ENCODE peak calls at places on chromosomes 7 and 10, in six cellular contexts. C is Caco-2, N is GM12864, F is uterus, P is IMR-90, D is spleen. U is an unnamed sample.

GRCh38 chr10:42979181-42979580 is 97.7 kb upstream of the RET start:
- DNase-seq in D (no peak), P (no peak), C (peak), N (no peak), F (no peak), U (no peak)

GRCh38 chr10:35471455-35471854 is 133.7 kb upstream of the GJD4 start:
- DNase-seq in P (no peak), N (no peak), D (no peak), C (no peak), F (no peak), U (no peak)

GRCh38 chr10:124088944-124089343 is 4.5 kb downstream of the CHST15 start:
- DNase-seq in D (no peak), C (no peak), P (no peak), F (no peak), N (no peak), U (no peak)

GRCh38 chr10:119119400-119119799 is 15.5 kb downstream of the DENND10 start:
- DNase-seq in F (no peak), C (no peak), P (no peak), D (no peak), N (no peak), U (no peak)

GRCh38 chr7:93053946-93054943 is 63.5 kb downstream of the SAMD9 start:
- DNase-seq in D (no peak), C (no peak), F (no peak), P (no peak), N (no peak), U (no peak)

GRCh38 chr10:124563320-124563719 is 101.7 kb downstream of the LHPP start:
- DNase-seq in P (no peak), D (no peak), C (no peak), N (no peak), F (no peak), U (no peak)

GRCh38 chr10:60266513-60266912 is 123.2 kb downstream of the ANK3 start:
- DNase-seq in P (no peak), D (no peak), F (no peak), N (no peak), C (no peak), U (no peak)

GRCh38 chr7:22677680-22678079 is 49.3 kb upstream of the IL6 start:
- DNase-seq in C (no peak), P (no peak), D (no peak), F (no peak), N (no peak), U (no peak)

GRCh38 chr10:129511758-129512157 is 44.7 kb downstream of the MGMT start:
- DNase-seq in D (peak), C (no peak), F (no peak), P (no peak), N (no peak), U (no peak)

GRCh38 chr10:72898616-72899015 is 5.1 kb downstream of the OIT3 start:
- DNase-seq in P (no peak), N (no peak), C (no peak), D (no peak), F (no peak), U (no peak)

GRCh38 chr10:64062793-64063192 is 541.6 kb downstream of the REEP3 start:
- DNase-seq in N (no peak), P (no peak), D (no peak), F (no peak), C (no peak), U (no peak)

GRCh38 chr10:28897617-28898464 is 220.5 kb downstream of the BAMBI start:
- DNase-seq in F (no peak), P (no peak), D (no peak), N (no peak), C (no peak), U (no peak)

GRCh38 chr10:61961278-61961677 is 59.8 kb downstream of the ARID5B start:
- DNase-seq in N (peak), D (no peak), F (no peak), P (no peak), C (no peak), U (no peak)

GRCh38 chr7:136134503-136134902 is 157.3 kb upstream of the MTPN start:
- DNase-seq in C (no peak), D (no peak), P (peak), F (no peak), N (no peak), U (no peak)
- TF ChIP-seq CTCF in C (peak), D (no peak), P (no peak), F (no peak), N (no peak), U (no peak)

GRCh38 chr10:86364551-86365345 is 1.8 kb downstream of the GRID1 start:
- DNase-seq in D (peak), F (no peak), C (peak), N (no peak), P (no peak), U (peak)

GRCh38 chr10:86365346-86366032 is 1.1 kb downstream of the GRID1 start:
- DNase-seq in D (peak), C (peak), P (no peak), F (no peak), N (no peak), U (peak)

GRCh38 chr10:86366902-86367338 is 325 bp upstream of the GRID1 start:
- DNase-seq in F (no peak), P (no peak), N (no peak), C (peak), D (peak), U (peak)

GRCh38 chr10:86367339-86367951 is 850 bp upstream of the GRID1 start:
- DNase-seq in F (no peak), C (peak), D (no peak), N (no peak), P (no peak), U (peak)

DNA sequence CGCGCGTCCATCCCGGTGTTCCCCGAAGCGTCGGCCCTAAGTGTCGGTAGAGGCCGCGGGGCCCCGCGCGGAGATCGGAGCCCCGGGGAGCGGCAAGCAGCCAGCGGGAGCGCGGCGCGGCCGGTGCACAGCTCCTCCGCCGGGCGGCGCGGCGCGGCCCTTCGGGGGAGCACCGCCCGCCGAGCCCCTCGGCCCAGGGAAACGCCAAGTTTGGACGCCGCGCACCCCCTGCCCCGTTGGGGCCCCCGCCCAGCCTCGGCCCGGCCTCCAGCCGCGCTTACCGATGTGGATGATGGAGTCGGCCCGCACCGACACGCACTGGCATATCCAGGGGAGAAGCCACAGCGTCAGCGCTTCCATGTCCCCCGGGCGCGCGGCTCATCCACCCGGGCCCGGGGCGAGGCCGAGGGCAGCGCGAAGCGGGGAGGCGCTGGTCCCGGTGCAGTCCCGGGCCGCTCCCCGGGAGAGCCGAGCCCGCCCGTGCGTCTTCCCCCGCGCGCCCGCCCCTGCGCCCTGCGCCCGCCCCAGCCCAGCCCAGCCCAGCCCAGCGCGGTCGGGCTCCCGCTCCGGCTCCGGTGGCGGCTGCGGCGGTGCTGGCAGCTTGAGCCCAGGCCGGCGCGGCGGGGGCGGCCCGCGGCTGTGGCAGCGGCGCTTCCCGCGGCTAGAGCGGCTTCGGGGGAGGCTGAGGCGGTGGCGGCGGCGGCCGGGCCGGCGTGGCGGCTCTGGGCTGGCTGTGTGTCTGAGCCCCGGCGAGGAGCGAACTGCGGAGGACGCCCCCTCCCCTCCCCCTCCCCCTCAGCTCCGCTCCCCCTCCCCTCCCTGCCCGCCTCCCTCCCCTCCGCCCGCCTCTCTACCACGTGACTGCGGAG is at the start of gene GRID1:
- DNase-seq in D (peak), P (no peak), N (no peak), F (peak), C (peak), U (peak)
- TF ChIP-seq CTCF in D (no peak), P (no peak), N (no peak), F (peak), C (no peak), U (peak)

DNA sequence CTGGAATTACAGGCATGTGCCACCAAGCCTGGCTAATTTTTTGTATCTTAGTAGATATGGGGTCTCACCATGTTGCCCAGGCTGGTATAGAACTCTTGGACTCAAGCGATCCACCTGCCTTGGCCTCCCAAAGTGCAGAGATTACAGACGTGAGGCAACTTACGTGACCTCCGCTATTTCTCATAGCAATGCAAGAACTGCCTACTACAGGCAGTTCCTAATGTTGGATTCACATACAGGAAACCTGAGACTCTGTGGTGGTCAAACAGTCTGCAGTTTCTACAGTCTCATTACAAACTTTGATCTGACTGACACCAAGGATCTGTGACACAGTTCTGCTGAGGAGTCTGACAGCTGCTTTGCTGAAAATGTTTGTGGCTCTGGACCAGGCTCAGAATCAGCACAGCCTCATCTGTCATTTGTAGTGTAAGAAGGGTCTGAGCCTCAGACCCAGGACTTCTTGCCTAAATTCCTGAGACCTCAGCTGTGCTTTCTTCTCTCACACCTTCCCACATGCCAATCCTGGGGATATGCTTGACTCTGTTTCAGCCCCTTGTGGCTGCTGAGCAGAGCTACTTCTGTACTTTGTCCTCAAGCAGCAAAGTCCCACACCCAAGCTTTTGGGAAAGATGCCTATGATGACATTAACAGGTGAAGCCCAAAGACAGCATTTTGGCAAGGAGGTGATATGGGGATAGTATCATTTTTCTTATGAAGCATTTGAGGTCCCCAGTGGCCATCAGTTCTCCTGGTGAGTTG is 48.0 kb upstream of the CYP2C9 start:
- DNase-seq in F (no peak), D (no peak), C (no peak), P (no peak), N (no peak), U (no peak)
- TF ChIP-seq CTCF in F (no peak), D (no peak), C (peak), P (no peak), N (no peak), U (no peak)

GRCh38 chr7:46908770-46909169 is 673.1 kb downstream of the TNS3 start:
- DNase-seq in P (peak), D (no peak), N (no peak), C (no peak), F (no peak), U (no peak)
- TF ChIP-seq CTCF in P (no peak), D (no peak), N (no peak), C (no peak), F (no peak), U (no peak)

DNA sequence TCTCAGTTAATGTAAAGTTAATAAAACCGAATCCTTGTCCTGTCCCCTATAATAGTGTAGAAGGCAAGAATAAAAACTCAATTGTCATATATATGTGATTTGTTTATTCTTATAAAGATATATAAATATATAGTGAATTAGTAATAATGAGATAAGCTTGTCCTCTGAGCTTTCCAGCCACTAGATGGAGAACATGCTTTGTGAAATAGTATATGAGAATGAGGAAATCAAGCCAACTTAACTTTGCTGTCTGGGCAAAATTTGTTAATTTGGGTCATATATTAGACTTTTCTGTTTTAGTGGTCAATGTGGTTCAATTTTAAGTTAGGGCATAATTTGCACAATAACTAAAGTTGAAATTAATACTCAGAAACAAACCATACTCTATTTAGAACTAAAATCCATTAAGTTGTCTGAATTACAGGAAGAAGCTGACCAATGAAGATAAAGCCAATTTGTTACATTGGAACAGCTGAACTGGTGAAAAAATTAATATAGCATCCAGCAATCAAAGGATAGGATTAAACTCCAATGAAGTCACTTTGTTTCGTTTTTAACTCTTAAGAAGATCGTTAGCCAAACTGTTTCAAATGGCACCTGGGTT is 595.0 kb downstream of the ARL4A start:
- DNase-seq in P (peak), F (no peak), C (no peak), D (no peak), N (no peak), U (no peak)
- TF ChIP-seq CTCF in P (peak), F (no peak), C (no peak), D (no peak), N (no peak), U (peak)

GRCh38 chr7:104160375-104160774 is 47.4 kb downstream of the ORC5 start:
- DNase-seq in N (no peak), P (peak), C (no peak), F (no peak), D (no peak), U (no peak)
- TF ChIP-seq CTCF in N (no peak), P (peak), C (peak), F (peak), D (no peak), U (peak)

U was measured in chondrocyte.